ENCODE peak calls at places on chromosomes 12 and 14, in seven cellular contexts. K is IMR-90, W is H9, C is mesendoderm, D is neuronal stem cell, Y is trophoblast cell, Z is H1. T is an unnamed sample.

GRCh38 chr12:56838602-56839488 is 75.7 kb downstream of the HSD17B6 start:
- DNase-seq in K (no peak), W (no peak), C (no peak), D (no peak), Y (no peak), Z (no peak), T (peak)

GRCh38 chr12:109994262-109995175 is 1.6 kb downstream of the GIT2 start:
- DNase-seq in K (no peak), W (no peak), C (no peak), D (no peak), Y (no peak), Z (no peak), T (no peak)

GRCh38 chr14:68820536-68820935 is 27.7 kb upstream of the ZFP36L1 start:
- DNase-seq in K (no peak), W (no peak), C (no peak), D (no peak), Y (no peak), Z (no peak), T (no peak)

GRCh38 chr14:87102979-87103378 is 890.0 kb downstream of the GALC start:
- DNase-seq in K (peak), W (no peak), C (peak), D (no peak), Y (no peak), Z (no peak), T (peak)

GRCh38 chr12:19856389-19856788 is 417.1 kb downstream of the AEBP2 start:
- DNase-seq in K (peak), W (no peak), C (no peak), D (no peak), Y (no peak), Z (no peak), T (peak)

GRCh38 chr12:130281157-130281799 is 56.4 kb upstream of the PIWIL1 start:
- DNase-seq in K (no peak), W (peak), C (peak), D (peak), Y (no peak), Z (peak), T (no peak)

GRCh38 chr14:99229654-99230215 is 42.3 kb downstream of the BCL11B start:
- DNase-seq in K (no peak), W (no peak), C (no peak), D (no peak), Y (no peak), Z (no peak), T (no peak)

GRCh38 chr12:55472297-55472696 is 2.4 kb upstream of the OR6C70 start:
- DNase-seq in K (no peak), W (no peak), C (no peak), D (no peak), Y (no peak), Z (no peak), T (no peak)

GRCh38 chr12:114662512-114663177 is 21.3 kb downstream of the TBX3 start:
- DNase-seq in K (peak), W (peak), C (peak), D (no peak), Y (peak), Z (no peak), T (peak)

GRCh38 chr14:24362241-24362960 is 5.6 kb upstream of the NFATC4 start:
- DNase-seq in K (peak), W (no peak), C (no peak), D (no peak), Y (peak), Z (no peak), T (no peak)

GRCh38 chr14:57982802-57983201 is 116.9 kb upstream of the SLC35F4 start:
- DNase-seq in K (no peak), W (no peak), C (no peak), D (no peak), Y (no peak), Z (no peak), T (no peak)

GRCh38 chr14:29320261-29320660 is 553.7 kb downstream of the FOXG1 start:
- DNase-seq in K (peak), W (no peak), C (peak), D (no peak), Y (no peak), Z (peak), T (peak)

GRCh38 chr14:104246401-104247335 is 108.3 kb downstream of the KIF26A start:
- DNase-seq in K (no peak), W (peak), C (no peak), D (no peak), Y (no peak), Z (no peak), T (no peak)

GRCh38 chr12:28622416-28622815 is 432.2 kb downstream of the CCDC91 start:
- DNase-seq in K (peak), W (no peak), C (peak), D (no peak), Y (no peak), Z (no peak), T (peak)

GRCh38 chr14:29529418-29529817 is 398.2 kb downstream of the PRKD1 start:
- DNase-seq in K (peak), W (no peak), C (peak), D (no peak), Y (no peak), Z (no peak), T (no peak)

GRCh38 chr12:48744251-48745008 is 27.9 kb upstream of the CCNT1 start:
- DNase-seq in K (no peak), W (no peak), C (no peak), D (no peak), Y (no peak), Z (no peak), T (no peak)

GRCh38 chr14:73168274-73168673 is 32.0 kb downstream of the PSEN1 start:
- DNase-seq in K (no peak), W (no peak), C (no peak), D (no peak), Y (no peak), Z (no peak), T (no peak)

GRCh38 chr12:12265571-12266388 is 1.1 kb downstream of the LRP6 start:
- DNase-seq in K (peak), W (no peak), C (peak), D (no peak), Y (no peak), Z (no peak), T (peak)

GRCh38 chr14:89903340-89903965 is 51.1 kb downstream of the EFCAB11 start:
- DNase-seq in K (no peak), W (no peak), C (no peak), D (no peak), Y (no peak), Z (no peak), T (no peak)

GRCh38 chr12:59657711-59658110 is 61.9 kb downstream of the SLC16A7 start:
- DNase-seq in K (no peak), W (no peak), C (no peak), D (no peak), Y (no peak), Z (no peak), T (no peak)

GRCh38 chr14:75188520-75189267 is 12.3 kb upstream of the TMED10 start:
- DNase-seq in K (no peak), W (no peak), C (no peak), D (no peak), Y (peak), Z (no peak), T (no peak)

GRCh38 chr12:4307593-4308333 is 13.2 kb upstream of the TIGAR start:
- DNase-seq in K (peak), W (peak), C (peak), D (peak), Y (peak), Z (peak), T (peak)

GRCh38 chr12:86249856-86250255 is 6.3 kb downstream of the MGAT4C start:
- DNase-seq in K (peak), W (no peak), C (peak), D (no peak), Y (no peak), Z (no peak), T (peak)

GRCh38 chr14:50600849-50601248 is 40.9 kb downstream of the ATL1 start:
- DNase-seq in K (no peak), W (peak), C (peak), D (no peak), Y (peak), Z (no peak), T (peak)

GRCh38 chr12:11731455-11731854 is 82.0 kb downstream of the ETV6 start:
- DNase-seq in K (peak), W (no peak), C (no peak), D (no peak), Y (no peak), Z (no peak), T (peak)

GRCh38 chr12:79689477-79690155 is 1.1 kb downstream of the PAWR start:
- DNase-seq in K (peak), W (peak), C (peak), D (peak), Y (peak), Z (no peak), T (peak)

GRCh38 chr12:122421263-122421814 is 1.1 kb downstream of the CLIP1 start:
- DNase-seq in K (peak), W (no peak), C (peak), D (no peak), Y (peak), Z (no peak), T (peak)

GRCh38 chr12:23895792-23896218 is 53.7 kb downstream of the SOX5 start:
- DNase-seq in K (no peak), W (peak), C (peak), D (peak), Y (no peak), Z (peak), T (no peak)

GRCh38 chr12:113207621-113208040 is 13.6 kb upstream of the TPCN1 start:
- DNase-seq in K (no peak), W (no peak), C (no peak), D (no peak), Y (no peak), Z (no peak), T (peak)
- H3K18ac ChIP-seq in K (no peak), W (no peak), C (no peak), D (no peak), Y (no peak), Z (no peak), T (no peak)

GRCh38 chr12:93979189-93979588 is 169.2 kb upstream of the PLXNC1 start:
- DNase-seq in K (peak), W (no peak), C (peak), D (no peak), Y (peak), Z (no peak), T (no peak)

GRCh38 chr12:93978553-93978952 is 169.8 kb upstream of the PLXNC1 start:
- DNase-seq in K (peak), W (no peak), C (no peak), D (no peak), Y (peak), Z (no peak), T (peak)

GRCh38 chr12:93984005-93984404 is 164.4 kb upstream of the PLXNC1 start:
- DNase-seq in K (no peak), W (no peak), C (no peak), D (no peak), Y (no peak), Z (no peak), T (no peak)

GRCh38 chr12:93982847-93983315 is 165.5 kb upstream of the PLXNC1 start:
- DNase-seq in K (peak), W (no peak), C (peak), D (no peak), Y (no peak), Z (no peak), T (peak)
- H3K18ac ChIP-seq in K (peak), W (no peak), C (no peak), D (no peak), Y (no peak), Z (no peak), T (no peak)

DNA sequence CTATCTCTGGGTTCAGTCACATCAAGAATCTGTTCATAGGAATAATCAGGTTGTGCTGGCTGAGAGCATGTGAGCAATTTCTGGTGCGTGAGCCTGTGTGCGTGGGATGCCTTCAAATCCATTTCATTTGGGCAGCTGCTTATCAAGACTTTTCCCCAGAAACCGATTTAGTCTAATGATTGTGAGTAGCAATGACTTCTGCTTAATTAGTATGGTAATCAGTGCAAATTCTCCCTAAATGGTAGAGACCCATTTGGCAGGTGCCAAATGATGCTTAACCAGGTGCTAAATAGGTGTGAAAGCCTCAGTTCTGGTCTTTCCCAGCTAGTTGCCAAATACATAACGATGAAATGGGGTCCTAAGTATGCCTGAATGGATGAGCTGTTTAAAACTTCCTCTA is 248.5 kb upstream of the CCDC196 start:
- DNase-seq in K (no peak), W (no peak), C (peak), D (no peak), Y (no peak), Z (no peak), T (no peak)
- H3K18ac ChIP-seq in K (no peak), W (no peak), C (no peak), D (no peak), Y (no peak), Z (no peak), T (no peak)

DNA sequence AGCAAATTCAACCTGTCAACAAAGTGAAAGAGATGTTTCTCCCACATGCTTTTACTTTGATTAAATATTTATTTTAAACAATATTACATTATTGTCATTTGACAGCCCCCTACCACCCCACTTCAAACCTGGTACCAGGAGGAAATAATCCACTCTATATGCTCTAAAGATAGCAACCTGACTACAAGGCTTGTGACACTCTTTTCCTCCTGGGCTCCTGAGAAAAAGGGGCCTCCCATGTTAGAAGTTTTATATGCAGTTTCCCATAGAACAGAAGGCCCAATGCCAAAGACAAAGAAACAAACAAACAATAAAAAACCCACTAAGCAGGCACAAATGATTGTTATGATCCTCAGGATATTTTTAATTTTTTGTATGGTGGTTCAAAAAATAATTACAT is 73.6 kb downstream of the RPS29 start:
- DNase-seq in K (no peak), W (no peak), C (no peak), D (no peak), Y (no peak), Z (no peak), T (no peak)
- H3K18ac ChIP-seq in K (no peak), W (no peak), C (no peak), D (no peak), Y (no peak), Z (no peak), T (no peak)

GRCh38 chr12:118148287-118148686 is 12.4 kb downstream of the PEBP1 start:
- DNase-seq in K (no peak), W (no peak), C (no peak), D (no peak), Y (no peak), Z (no peak), T (no peak)

GRCh38 chr12:118145798-118146156 is 9.9 kb downstream of the PEBP1 start:
- DNase-seq in K (no peak), W (no peak), C (no peak), D (no peak), Y (no peak), Z (no peak), T (no peak)

GRCh38 chr12:118145113-118145797 is 9.3 kb downstream of the PEBP1 start:
- DNase-seq in K (no peak), W (no peak), C (no peak), D (no peak), Y (no peak), Z (no peak), T (no peak)

GRCh38 chr12:118151755-118152154 is 15.8 kb downstream of the PEBP1 start:
- DNase-seq in K (no peak), W (no peak), C (no peak), D (no peak), Y (no peak), Z (no peak), T (no peak)

GRCh38 chr12:118150625-118151024 is 14.7 kb downstream of the PEBP1 start:
- DNase-seq in K (no peak), W (no peak), C (no peak), D (no peak), Y (no peak), Z (no peak), T (no peak)
- H3K18ac ChIP-seq in K (no peak), W (no peak), C (no peak), D (no peak), Y (no peak), Z (no peak), T (no peak)

GRCh38 chr12:2147335-2147734 is 94.5 kb downstream of the CACNA1C start:
- DNase-seq in K (no peak), W (no peak), C (no peak), D (no peak), Y (no peak), Z (no peak), T (no peak)

GRCh38 chr12:2142068-2142467 is 89.3 kb downstream of the CACNA1C start:
- DNase-seq in K (no peak), W (no peak), C (no peak), D (no peak), Y (no peak), Z (no peak), T (no peak)

GRCh38 chr12:2140858-2141519 is 88.2 kb downstream of the CACNA1C start:
- DNase-seq in K (no peak), W (no peak), C (no peak), D (no peak), Y (no peak), Z (no peak), T (no peak)

GRCh38 chr12:2149091-2149490 is 96.3 kb downstream of the CACNA1C start:
- DNase-seq in K (peak), W (no peak), C (no peak), D (no peak), Y (no peak), Z (no peak), T (no peak)

GRCh38 chr12:2145433-2145832 is 92.6 kb downstream of the CACNA1C start:
- DNase-seq in K (no peak), W (no peak), C (no peak), D (no peak), Y (no peak), Z (no peak), T (no peak)
- H3K18ac ChIP-seq in K (no peak), W (no peak), C (no peak), D (no peak), Y (no peak), Z (no peak), T (no peak)

DNA sequence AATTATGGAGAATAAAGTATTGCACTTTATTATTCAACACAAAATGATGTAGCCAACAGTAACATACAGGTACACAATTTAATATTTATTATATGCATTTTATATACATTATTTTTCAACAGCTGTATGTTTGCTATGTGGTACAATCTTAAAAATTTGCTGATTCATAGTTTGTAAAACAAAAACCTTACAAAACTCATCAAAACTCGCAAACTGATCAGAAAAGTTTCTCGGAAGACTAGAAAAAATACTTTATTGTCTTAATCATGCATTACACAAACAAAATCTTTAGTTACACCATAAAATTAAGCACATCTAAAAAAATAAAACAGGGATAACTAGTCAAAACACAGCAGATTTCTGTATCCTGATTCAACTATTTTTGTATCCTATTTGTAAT is 19.5 kb downstream of the COCH start:
- DNase-seq in K (no peak), W (no peak), C (no peak), D (no peak), Y (no peak), Z (no peak), T (no peak)
- H3K18ac ChIP-seq in K (no peak), W (no peak), C (no peak), D (no peak), Y (no peak), Z (no peak), T (no peak)

GRCh38 chr14:41805633-41806032 is 199.0 kb downstream of the LRFN5 start:
- DNase-seq in K (no peak), W (no peak), C (no peak), D (no peak), Y (no peak), Z (no peak), T (no peak)
- H3K18ac ChIP-seq in K (no peak), W (no peak), C (no peak), D (no peak), Y (no peak), Z (no peak), T (no peak)

DNA sequence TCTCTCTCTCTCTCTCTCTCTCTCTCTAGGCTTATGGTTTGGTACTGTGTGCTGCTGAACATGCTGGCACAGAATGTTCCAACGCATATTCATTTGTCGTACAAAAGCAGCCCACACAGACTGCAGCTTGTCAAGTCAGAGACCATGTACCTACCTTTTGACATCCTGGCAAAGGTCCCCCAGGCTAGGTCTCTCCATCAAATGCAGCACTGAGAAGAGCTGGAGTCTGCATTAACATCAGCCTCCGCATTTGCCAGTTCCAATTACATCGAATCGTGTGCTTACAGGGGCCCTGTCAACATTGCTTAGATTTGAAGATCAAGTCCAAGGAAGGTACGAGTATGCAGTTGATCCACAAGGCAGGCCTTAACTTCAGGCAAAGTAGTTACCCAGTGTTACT is 47.9 kb downstream of the GPR135 start:
- DNase-seq in K (no peak), W (no peak), C (no peak), D (no peak), Y (no peak), Z (no peak), T (no peak)
- H3K18ac ChIP-seq in K (no peak), W (no peak), C (no peak), D (no peak), Y (no peak), Z (no peak), T (no peak)